ENCODE peak calls at places on chromosomes 7 and 10, in seven cellular contexts. One of them, this sample, is unnamed.

GRCh38 chr7:64849924-64850499 is 53.1 kb upstream of the ZNF273 start:
- DNase-seq in GM12878: no peak
- DNase-seq in SK-N-SH: no peak
- DNase-seq in HepG2: no peak
- DNase-seq in H1: no peak
- DNase-seq in HCT116: no peak
- DNase-seq in K562: no peak
- DNase-seq in this sample: no peak

GRCh38 chr10:124150189-124150806 is 56.9 kb upstream of the CHST15 start:
- DNase-seq in H1: no peak
- DNase-seq in HCT116: no peak
- DNase-seq in HepG2: no peak
- DNase-seq in K562: no peak
- DNase-seq in SK-N-SH: no peak
- DNase-seq in GM12878: no peak
- DNase-seq in this sample: no peak

GRCh38 chr10:123945506-123945905 is 53.9 kb upstream of the CPXM2 start:
- DNase-seq in SK-N-SH: no peak
- DNase-seq in K562: peak
- DNase-seq in GM12878: no peak
- DNase-seq in HCT116: peak
- DNase-seq in H1: no peak
- DNase-seq in HepG2: no peak
- DNase-seq in this sample: no peak

GRCh38 chr7:150404172-150404784 is 25.1 kb downstream of the ZNF775 start:
- DNase-seq in GM12878: no peak
- DNase-seq in K562: no peak
- DNase-seq in HepG2: no peak
- DNase-seq in SK-N-SH: no peak
- DNase-seq in HCT116: no peak
- DNase-seq in H1: no peak
- DNase-seq in this sample: peak

GRCh38 chr7:490461-491291 is 29.0 kb downstream of the PDGFA start:
- DNase-seq in HCT116: no peak
- DNase-seq in H1: no peak
- DNase-seq in K562: no peak
- DNase-seq in GM12878: peak
- DNase-seq in HepG2: no peak
- DNase-seq in SK-N-SH: no peak
- DNase-seq in this sample: no peak

GRCh38 chr7:89170628-89171027 is 375.1 kb upstream of the TEX47 start:
- DNase-seq in HCT116: no peak
- DNase-seq in H1: no peak
- DNase-seq in HepG2: no peak
- DNase-seq in GM12878: no peak
- DNase-seq in K562: no peak
- DNase-seq in SK-N-SH: no peak
- DNase-seq in this sample: no peak

GRCh38 chr7:10767771-10768170 is 205.9 kb upstream of the PHF14 start:
- DNase-seq in HepG2: no peak
- DNase-seq in H1: no peak
- DNase-seq in HCT116: no peak
- DNase-seq in GM12878: no peak
- DNase-seq in SK-N-SH: no peak
- DNase-seq in K562: peak
- DNase-seq in this sample: no peak

GRCh38 chr10:5268743-5269142 is 72.1 kb downstream of the AKR1C4 start:
- DNase-seq in SK-N-SH: no peak
- DNase-seq in H1: no peak
- DNase-seq in HepG2: no peak
- DNase-seq in K562: no peak
- DNase-seq in GM12878: no peak
- DNase-seq in HCT116: no peak
- DNase-seq in this sample: no peak

GRCh38 chr7:28573059-28573553 is 160.8 kb downstream of the CREB5 start:
- DNase-seq in HepG2: peak
- DNase-seq in K562: no peak
- DNase-seq in H1: no peak
- DNase-seq in SK-N-SH: peak
- DNase-seq in GM12878: no peak
- DNase-seq in HCT116: no peak
- DNase-seq in this sample: peak
- TF ChIP-seq MAX in HepG2: no peak
- TF ChIP-seq MAX in K562: no peak
- TF ChIP-seq MAX in H1: no peak
- TF ChIP-seq MAX in SK-N-SH: no peak
- TF ChIP-seq MAX in GM12878: no peak
- TF ChIP-seq MAX in HCT116: no peak
- TF ChIP-seq MAX in this sample: no peak

GRCh38 chr10:30556189-30556588 is 73.4 kb downstream of the LYZL2 start:
- DNase-seq in K562: no peak
- DNase-seq in H1: no peak
- DNase-seq in SK-N-SH: no peak
- DNase-seq in HCT116: no peak
- DNase-seq in GM12878: no peak
- DNase-seq in HepG2: no peak
- DNase-seq in this sample: no peak

GRCh38 chr10:30555465-30555864 is 74.1 kb downstream of the LYZL2 start:
- DNase-seq in HepG2: no peak
- DNase-seq in K562: no peak
- DNase-seq in H1: no peak
- DNase-seq in HCT116: no peak
- DNase-seq in GM12878: no peak
- DNase-seq in SK-N-SH: no peak
- DNase-seq in this sample: no peak

GRCh38 chr10:30554443-30554831 is 75.1 kb downstream of the LYZL2 start:
- DNase-seq in HepG2: no peak
- DNase-seq in HCT116: no peak
- DNase-seq in GM12878: no peak
- DNase-seq in H1: no peak
- DNase-seq in K562: no peak
- DNase-seq in SK-N-SH: no peak
- DNase-seq in this sample: no peak

GRCh38 chr10:30553018-30553624 is 76.4 kb downstream of the LYZL2 start:
- DNase-seq in HepG2: no peak
- DNase-seq in K562: peak
- DNase-seq in GM12878: no peak
- DNase-seq in H1: peak
- DNase-seq in SK-N-SH: no peak
- DNase-seq in HCT116: no peak
- DNase-seq in this sample: no peak

GRCh38 chr10:30553625-30554442 is 75.7 kb downstream of the LYZL2 start:
- DNase-seq in K562: peak
- DNase-seq in GM12878: no peak
- DNase-seq in SK-N-SH: no peak
- DNase-seq in HepG2: peak
- DNase-seq in H1: peak
- DNase-seq in HCT116: no peak
- DNase-seq in this sample: peak
- TF ChIP-seq POLR2AphosphoS5 in K562: peak
- TF ChIP-seq POLR2AphosphoS5 in GM12878: no peak
- TF ChIP-seq POLR2AphosphoS5 in SK-N-SH: no peak
- TF ChIP-seq POLR2AphosphoS5 in HepG2: peak
- TF ChIP-seq POLR2AphosphoS5 in H1: peak
- TF ChIP-seq POLR2AphosphoS5 in HCT116: no peak
- TF ChIP-seq POLR2AphosphoS5 in this sample: no peak

GRCh38 chr10:24207781-24208611 is 942 bp upstream of the KIAA1217 start:
- DNase-seq in K562: no peak
- DNase-seq in HCT116: no peak
- DNase-seq in HepG2: peak
- DNase-seq in SK-N-SH: no peak
- DNase-seq in H1: no peak
- DNase-seq in GM12878: no peak
- DNase-seq in this sample: peak
- H3K4me3 ChIP-seq in K562: no peak
- H3K4me3 ChIP-seq in HCT116: no peak
- H3K4me3 ChIP-seq in HepG2: peak
- H3K4me3 ChIP-seq in SK-N-SH: no peak
- H3K4me3 ChIP-seq in H1: no peak
- H3K4me3 ChIP-seq in GM12878: no peak
- H3K4me3 ChIP-seq in this sample: no peak

GRCh38 chr7:90726120-90726519 is 130.0 kb downstream of the CDK14 start:
- DNase-seq in HepG2: no peak
- DNase-seq in H1: no peak
- DNase-seq in HCT116: no peak
- DNase-seq in GM12878: no peak
- DNase-seq in K562: no peak
- DNase-seq in SK-N-SH: no peak
- DNase-seq in this sample: no peak
- TF ChIP-seq MAX in HepG2: no peak
- TF ChIP-seq MAX in H1: no peak
- TF ChIP-seq MAX in HCT116: no peak
- TF ChIP-seq MAX in GM12878: no peak
- TF ChIP-seq MAX in K562: no peak
- TF ChIP-seq MAX in SK-N-SH: no peak
- TF ChIP-seq MAX in this sample: no peak

DNA sequence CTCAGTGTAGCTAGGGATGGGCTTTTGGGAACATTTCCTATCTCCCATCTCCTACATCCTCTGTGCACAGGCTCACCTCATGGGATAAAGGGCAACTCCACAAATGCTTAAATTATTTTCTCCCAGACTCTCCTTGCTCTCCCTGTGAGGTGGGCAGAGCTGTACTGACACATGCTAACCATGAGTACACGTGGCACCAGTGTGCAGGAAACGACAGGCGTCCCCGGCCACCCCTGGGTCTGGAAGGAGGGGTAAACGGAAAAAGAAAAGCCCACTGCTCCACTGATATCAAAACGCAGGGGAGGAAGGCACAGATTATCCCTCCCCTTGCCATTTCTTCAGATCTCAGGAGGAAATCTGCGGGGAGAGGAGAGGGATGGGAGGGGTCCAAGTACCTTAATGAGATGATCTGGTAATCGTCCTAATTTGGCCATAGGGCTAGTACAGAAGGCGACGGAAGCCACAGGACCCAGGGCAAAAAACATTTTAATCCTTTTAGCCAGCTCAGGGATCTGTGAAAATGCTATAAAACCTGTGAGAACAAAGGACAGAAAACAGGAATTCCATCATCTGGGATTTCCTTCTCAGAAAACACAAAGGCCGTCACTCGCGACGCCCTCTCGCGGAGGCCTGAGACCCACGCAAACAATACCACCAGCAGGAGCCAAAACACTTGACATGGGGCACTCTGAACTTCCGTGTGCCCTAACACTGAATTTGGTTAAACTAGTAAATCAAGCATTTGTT is 17.8 kb upstream of the CH25H start:
- DNase-seq in HepG2: no peak
- DNase-seq in H1: no peak
- DNase-seq in K562: no peak
- DNase-seq in GM12878: no peak
- DNase-seq in HCT116: no peak
- DNase-seq in SK-N-SH: no peak
- DNase-seq in this sample: peak
- TF ChIP-seq POLR2AphosphoS5 in HepG2: no peak
- TF ChIP-seq POLR2AphosphoS5 in H1: no peak
- TF ChIP-seq POLR2AphosphoS5 in K562: no peak
- TF ChIP-seq POLR2AphosphoS5 in GM12878: no peak
- TF ChIP-seq POLR2AphosphoS5 in HCT116: no peak
- TF ChIP-seq POLR2AphosphoS5 in SK-N-SH: no peak
- TF ChIP-seq POLR2AphosphoS5 in this sample: no peak